ENCODE peak calls at places on chromosomes 11 and 22, in seven cellular contexts. H, X, R, S, Z, K and N are unnamed samples.

GRCh38 chr22:28909375-28909774 is 26.0 kb downstream of the ZNRF3 start:
- DNase-seq in H (no peak), X (peak), R (peak), S (no peak), Z (no peak), K (no peak), N (no peak)

GRCh38 chr11:24356501-24356900 is 140.4 kb upstream of the LUZP2 start:
- DNase-seq in H (no peak), X (no peak), R (no peak), S (no peak), Z (no peak), K (no peak), N (no peak)

GRCh38 chr11:326842-327580 is 6.4 kb upstream of the IFITM3 start:
- DNase-seq in H (no peak), X (peak), R (peak), S (no peak), Z (no peak), K (peak), N (no peak)

GRCh38 chr22:16810188-16810802 is 14.9 kb downstream of the XKR3 start:
- DNase-seq in H (no peak), X (peak), R (no peak), S (no peak), Z (no peak), K (no peak), N (no peak)

GRCh38 chr11:106466441-106467190 is 389.2 kb downstream of the AASDHPPT start:
- DNase-seq in H (no peak), X (peak), R (peak), S (no peak), Z (peak), K (no peak), N (peak)

GRCh38 chr22:28771195-28771791 is 1.2 kb upstream of the CCDC117 start:
- DNase-seq in H (no peak), X (no peak), R (no peak), S (no peak), Z (no peak), K (no peak), N (no peak)

GRCh38 chr11:12800032-12800671 is 125.9 kb downstream of the TEAD1 start:
- DNase-seq in H (peak), X (peak), R (peak), S (peak), Z (peak), K (no peak), N (peak)

GRCh38 chr11:93493252-93493897 is 49.8 kb downstream of the SMCO4 start:
- DNase-seq in H (no peak), X (no peak), R (no peak), S (no peak), Z (no peak), K (no peak), N (no peak)

GRCh38 chr22:41501209-41501608 is 32.3 kb downstream of the ACO2 start:
- DNase-seq in H (peak), X (no peak), R (no peak), S (no peak), Z (peak), K (no peak), N (peak)

GRCh38 chr11:124752471-124753100 is 531 bp upstream of the VSIG2 start:
- DNase-seq in H (peak), X (no peak), R (no peak), S (no peak), Z (no peak), K (no peak), N (no peak)

GRCh38 chr11:78256962-78257361 is 68.2 kb downstream of the USP35 start:
- DNase-seq in H (no peak), X (peak), R (peak), S (no peak), Z (peak), K (no peak), N (no peak)

GRCh38 chr11:86955111-86955673 is at the start of gene FZD4:
- DNase-seq in H (peak), X (peak), R (peak), S (peak), Z (peak), K (no peak), N (peak)

GRCh38 chr22:18104566-18104965 is 6.0 kb upstream of the TUBA8 start:
- DNase-seq in H (no peak), X (peak), R (peak), S (no peak), Z (peak), K (no peak), N (no peak)

GRCh38 chr11:35622070-35622469 is 3.8 kb downstream of the FJX1 start:
- DNase-seq in H (peak), X (peak), R (peak), S (no peak), Z (peak), K (no peak), N (no peak)

GRCh38 chr22:40320687-40321086 is 25.6 kb upstream of the ADSL start:
- DNase-seq in H (no peak), X (no peak), R (no peak), S (no peak), Z (no peak), K (no peak), N (no peak)

GRCh38 chr22:25602924-25603323 is 38.4 kb downstream of the GRK3 start:
- DNase-seq in H (no peak), X (peak), R (no peak), S (no peak), Z (no peak), K (no peak), N (no peak)

GRCh38 chr11:113647108-113647507 is 59.0 kb downstream of the TMPRSS5 start:
- DNase-seq in H (no peak), X (no peak), R (no peak), S (no peak), Z (no peak), K (no peak), N (no peak)

GRCh38 chr11:115247404-115247803 is 256.8 kb downstream of the CADM1 start:
- DNase-seq in H (no peak), X (no peak), R (no peak), S (no peak), Z (peak), K (no peak), N (no peak)

GRCh38 chr22:26949193-26949592 is 291.8 kb downstream of the MIAT start:
- DNase-seq in H (peak), X (peak), R (peak), S (no peak), Z (peak), K (no peak), N (no peak)

GRCh38 chr22:35530700-35531099 is 9.9 kb upstream of the RASD2 start:
- DNase-seq in H (no peak), X (no peak), R (no peak), S (no peak), Z (no peak), K (no peak), N (no peak)

GRCh38 chr11:73072935-73073481 is 69.1 kb downstream of the FCHSD2 start:
- DNase-seq in H (no peak), X (peak), R (peak), S (no peak), Z (peak), K (no peak), N (no peak)

GRCh38 chr11:75635009-75635909 is 33.6 kb downstream of the MAP6 start:
- DNase-seq in H (peak), X (peak), R (peak), S (no peak), Z (peak), K (no peak), N (peak)

GRCh38 chr22:23856721-23857605 is 712 bp upstream of the SLC2A11 start:
- DNase-seq in H (peak), X (peak), R (peak), S (no peak), Z (peak), K (no peak), N (peak)

GRCh38 chr11:111779118-111779517 is 12.9 kb upstream of the PPP2R1B start:
- DNase-seq in H (no peak), X (no peak), R (no peak), S (no peak), Z (no peak), K (no peak), N (no peak)

GRCh38 chr11:114892381-114893197 is 214.3 kb downstream of the NXPE2 start:
- DNase-seq in H (peak), X (no peak), R (no peak), S (peak), Z (no peak), K (no peak), N (peak)

GRCh38 chr11:90630176-90630575 is 407.3 kb upstream of the CHORDC1 start:
- DNase-seq in H (no peak), X (no peak), R (no peak), S (no peak), Z (no peak), K (no peak), N (no peak)

GRCh38 chr11:35177370-35177769 is 38.4 kb downstream of the CD44 start:
- DNase-seq in H (no peak), X (no peak), R (no peak), S (no peak), Z (no peak), K (no peak), N (no peak)

GRCh38 chr11:2531277-2531986 is 86.6 kb downstream of the KCNQ1 start:
- DNase-seq in H (peak), X (peak), R (peak), S (peak), Z (peak), K (peak), N (peak)

GRCh38 chr11:96486890-96487633 is 97.2 kb downstream of the JRKL start:
- DNase-seq in H (peak), X (no peak), R (peak), S (no peak), Z (no peak), K (no peak), N (peak)

GRCh38 chr22:43244803-43245527 is 58.0 kb upstream of the TTLL12 start:
- DNase-seq in H (no peak), X (no peak), R (no peak), S (no peak), Z (no peak), K (no peak), N (no peak)